ENCODE peak calls at places on chromosomes 16 and 17, in nine cellular contexts. T, L, F, V, G, I, C, P and Y are unnamed samples.

GRCh38 chr16:56869513-56870270 is 4.7 kb downstream of the SLC12A3 start:
- DNase-seq in T (no peak), L (no peak), F (no peak), V (no peak), G (no peak), I (peak), C (peak), P (no peak), Y (peak)

GRCh38 chr16:24838554-24839266 is 7.1 kb upstream of the SLC5A11 start:
- DNase-seq in T (peak), L (no peak), F (no peak), V (no peak), G (no peak), I (peak), C (no peak), P (no peak), Y (peak)

GRCh38 chr16:29943846-29944669 is 17.8 kb upstream of the TMEM219 start:
- DNase-seq in T (no peak), L (peak), F (no peak), V (peak), G (no peak), I (peak), C (no peak), P (no peak), Y (peak)

GRCh38 chr17:14545156-14545906 is 244.4 kb downstream of the HS3ST3B1 start:
- DNase-seq in T (no peak), L (no peak), F (no peak), V (no peak), G (no peak), I (no peak), C (no peak), P (no peak), Y (no peak)

GRCh38 chr16:80500116-80500859 is 40.5 kb upstream of the DYNLRB2 start:
- DNase-seq in T (no peak), L (no peak), F (no peak), V (no peak), G (no peak), I (no peak), C (no peak), P (no peak), Y (no peak)

GRCh38 chr16:1859650-1860049 is 12.3 kb downstream of the MEIOB start:
- DNase-seq in T (no peak), L (no peak), F (no peak), V (peak), G (no peak), I (no peak), C (no peak), P (no peak), Y (peak)

GRCh38 chr17:83036666-83037065 is 42.7 kb upstream of the METRNL start:
- DNase-seq in T (no peak), L (no peak), F (no peak), V (no peak), G (no peak), I (no peak), C (no peak), P (no peak), Y (no peak)

GRCh38 chr16:29316673-29317237 is 89.8 kb downstream of the NPIPB11 start:
- DNase-seq in T (no peak), L (peak), F (no peak), V (no peak), G (no peak), I (no peak), C (no peak), P (no peak), Y (no peak)

GRCh38 chr17:2457913-2458312 is 53.8 kb downstream of the METTL16 start:
- DNase-seq in T (no peak), L (no peak), F (no peak), V (no peak), G (no peak), I (no peak), C (no peak), P (no peak), Y (no peak)

GRCh38 chr17:64187093-64187895 is 57.4 kb upstream of the ERN1 start:
- DNase-seq in T (no peak), L (no peak), F (no peak), V (no peak), G (no peak), I (no peak), C (no peak), P (no peak), Y (no peak)

GRCh38 chr17:3911271-3912053 is 4.8 kb downstream of the P2RX1 start:
- DNase-seq in T (no peak), L (no peak), F (no peak), V (no peak), G (no peak), I (no peak), C (no peak), P (no peak), Y (no peak)

GRCh38 chr16:89422905-89423630 is 67.3 kb downstream of the ANKRD11 start:
- DNase-seq in T (no peak), L (no peak), F (no peak), V (no peak), G (no peak), I (no peak), C (no peak), P (no peak), Y (no peak)

DNA sequence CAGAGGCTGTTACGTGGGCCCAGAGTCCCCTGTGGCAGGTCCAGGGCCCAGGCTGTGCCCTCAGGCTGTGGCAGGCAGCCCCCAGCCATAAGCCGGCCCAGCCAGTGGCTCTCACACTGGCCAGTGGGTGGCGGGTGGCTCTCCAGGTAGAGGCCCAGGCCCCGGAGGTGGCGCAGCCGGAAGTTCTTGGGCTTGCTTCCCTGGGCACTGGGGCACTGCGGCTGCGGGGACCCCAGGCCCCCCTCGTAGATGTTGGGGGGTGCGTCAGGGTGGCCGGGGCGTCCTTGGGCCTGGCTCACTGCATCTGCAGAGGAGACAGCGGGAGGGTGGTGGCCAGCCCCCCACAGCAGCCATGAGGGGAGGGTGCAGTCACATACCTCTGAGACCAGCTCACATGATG is 715 bp downstream of the C16orf90 start:
- DNase-seq in T (no peak), L (no peak), F (no peak), V (no peak), G (no peak), I (no peak), C (no peak), P (no peak), Y (no peak)
- TF ChIP-seq EP300 in T (no peak), L (no peak), F (no peak), V (no peak), G (no peak), I (no peak), C (no peak), P (no peak), Y (no peak)

GRCh38 chr16:58056580-58056979 is 31.0 kb downstream of the MMP15 start:
- DNase-seq in T (no peak), L (no peak), F (no peak), V (no peak), G (no peak), I (no peak), C (no peak), P (no peak), Y (no peak)

GRCh38 chr16:58057126-58057525 is 31.6 kb downstream of the MMP15 start:
- DNase-seq in T (no peak), L (no peak), F (no peak), V (no peak), G (no peak), I (no peak), C (no peak), P (no peak), Y (no peak)

GRCh38 chr16:58051821-58052603 is 26.5 kb downstream of the MMP15 start:
- DNase-seq in T (no peak), L (no peak), F (no peak), V (no peak), G (no peak), I (no peak), C (no peak), P (no peak), Y (no peak)

GRCh38 chr16:58053682-58054005 is 28.1 kb downstream of the MMP15 start:
- DNase-seq in T (no peak), L (no peak), F (no peak), V (no peak), G (no peak), I (no peak), C (no peak), P (no peak), Y (no peak)

GRCh38 chr16:58054289-58054688 is 28.7 kb downstream of the MMP15 start:
- DNase-seq in T (no peak), L (no peak), F (no peak), V (no peak), G (no peak), I (no peak), C (no peak), P (no peak), Y (no peak)
- TF ChIP-seq EP300 in T (no peak), L (no peak), F (no peak), V (no peak), G (no peak), I (no peak), C (no peak), P (no peak), Y (no peak)

DNA sequence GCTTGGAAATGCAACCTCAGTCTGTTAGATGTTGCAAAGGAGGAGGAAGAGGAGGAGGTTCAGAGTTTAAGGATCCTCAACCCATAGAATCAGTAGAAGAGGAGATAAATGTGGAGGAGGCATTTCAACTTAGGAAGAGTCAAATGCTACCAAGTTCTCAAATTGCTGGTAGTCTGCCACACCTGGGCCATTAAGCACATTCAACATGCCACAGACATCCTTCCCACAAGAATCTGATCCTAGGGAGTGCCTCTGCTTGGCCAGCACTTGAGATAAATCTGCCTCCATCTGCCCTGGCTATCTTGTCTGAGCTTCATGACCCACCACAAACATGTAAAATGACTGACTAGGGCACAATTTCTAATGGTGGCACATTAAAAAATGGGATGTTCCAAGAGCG is 37.3 kb upstream of the AXIN2 start:
- DNase-seq in T (no peak), L (no peak), F (no peak), V (no peak), G (no peak), I (no peak), C (no peak), P (no peak), Y (no peak)
- TF ChIP-seq EP300 in T (no peak), L (no peak), F (no peak), V (no peak), G (no peak), I (no peak), C (no peak), P (no peak), Y (no peak)

GRCh38 chr16:72875291-72876036 is 172.5 kb downstream of the ZFHX3 start:
- DNase-seq in T (no peak), L (no peak), F (no peak), V (no peak), G (no peak), I (no peak), C (no peak), P (no peak), Y (no peak)
- TF ChIP-seq EP300 in T (no peak), L (no peak), F (no peak), V (no peak), G (no peak), I (no peak), C (no peak), P (no peak), Y (no peak)